ENCODE peak calls at places on chromosome 17, in seven cellular contexts. E is renal cortical epithelial cell; B is NCI-H1694 treated with DMSO at 0.1 percent for 48 hours; J is NCI-H1092; X is T-helper 2 cell; S is effector CD8-positive, alpha-beta T cell; O is body of pancreas. P is an unnamed sample.

GRCh38 chr17:28371245-28372202 is at the start of gene SARM1:
- DNase-seq in J (peak; percentile 88), O (peak; percentile 63), E (no peak), S (peak; percentile 72), X (peak; percentile 74), B (peak; percentile 84), P (peak; percentile 86)

GRCh38 chr17:78959803-78960202 is 19.9 kb downstream of the LGALS3BP start:
- DNase-seq in X (no peak), O (no peak), E (no peak), B (no peak), S (no peak), J (no peak), P (no peak)

GRCh38 chr17:27529230-27529796 is 73.1 kb downstream of the KSR1 start:
- DNase-seq in X (no peak), S (no peak), O (peak; percentile 55), B (no peak), E (peak; percentile 69), J (no peak), P (no peak)

GRCh38 chr17:29113334-29113733 is 66.9 kb downstream of the MYO18A start:
- DNase-seq in E (no peak), O (no peak), X (no peak), S (no peak), J (no peak), B (no peak), P (no peak)

GRCh38 chr17:72984145-72984924 is 108.2 kb downstream of the SLC39A11 start:
- DNase-seq in S (no peak), J (no peak), X (no peak), O (no peak), B (no peak), E (peak; percentile 68), P (no peak)

GRCh38 chr17:39231587-39232551 is 6.1 kb upstream of the STAC2 start:
- DNase-seq in O (peak; percentile 37), S (peak; percentile 48), X (peak; percentile 57), E (no peak), J (no peak), B (peak; percentile 40), P (peak; percentile 61)

GRCh38 chr17:36671144-36671543 is 69.8 kb downstream of the MRM1 start:
- DNase-seq in E (no peak), B (no peak), J (no peak), O (no peak), S (no peak), X (no peak), P (no peak)

GRCh38 chr17:81285179-81285878 is 9.8 kb downstream of the SLC38A10 start:
- DNase-seq in X (peak; percentile 48), B (no peak), O (no peak), S (no peak), J (no peak), E (no peak), P (peak; percentile 36)

GRCh38 chr17:43125967-43126910 is 1.1 kb upstream of the BRCA1 start:
- DNase-seq in O (no peak), E (no peak), S (no peak), J (no peak), B (no peak), X (no peak), P (no peak)

GRCh38 chr17:65290616-65291015 is 153.4 kb downstream of the RGS9 start:
- DNase-seq in S (no peak), J (no peak), E (no peak), X (no peak), B (no peak), O (no peak), P (no peak)

GRCh38 chr17:77011173-77012011 is 129.4 kb upstream of the SEC14L1 start:
- DNase-seq in J (no peak), B (peak; percentile 33), X (no peak), S (peak; percentile 9), E (peak; percentile 35), O (peak; percentile 31), P (peak; percentile 70)

GRCh38 chr17:64281962-64282752 is 19.1 kb upstream of the TEX2 start:
- DNase-seq in B (peak; percentile 75), E (peak; percentile 71), S (peak; percentile 13), O (peak; percentile 60), J (peak; percentile 36), X (peak; percentile 19), P (peak; percentile 48)

GRCh38 chr17:75843577-75844529 is at the start of gene UNC13D:
- DNase-seq in X (peak; percentile 66), O (peak; percentile 42), J (no peak), S (peak; percentile 47), B (no peak), E (no peak), P (no peak)

GRCh38 chr17:75909812-75910274 is 5.2 kb upstream of the MRPL38 start:
- DNase-seq in O (no peak), E (no peak), B (peak; percentile 17), X (no peak), S (no peak), J (peak; percentile 74), P (no peak)

GRCh38 chr17:47957591-47958490 is at the start of gene PRR15L:
- DNase-seq in E (no peak), B (no peak), X (no peak), S (no peak), O (peak; percentile 91), J (peak; percentile 27), P (no peak)

GRCh38 chr17:75684924-75685323 is 17.8 kb downstream of the SAP30BP start:
- DNase-seq in B (peak; percentile 68), X (no peak), J (no peak), E (no peak), O (no peak), S (no peak), P (no peak)

GRCh38 chr17:17855334-17855725 is 18.5 kb upstream of the SREBF1 start:
- DNase-seq in O (no peak), X (no peak), B (no peak), S (no peak), J (no peak), E (no peak), P (no peak)

GRCh38 chr17:59719526-59719925 is 12.1 kb downstream of the VMP1 start:
- DNase-seq in X (no peak), O (no peak), E (no peak), J (no peak), B (no peak), S (no peak), P (no peak)

GRCh38 chr17:28898261-28898955 is 875 bp upstream of the FLOT2 start:
- DNase-seq in B (no peak), O (no peak), J (no peak), X (no peak), E (no peak), S (no peak), P (no peak)

GRCh38 chr17:67245694-67246397 is 850 bp upstream of the HELZ start:
- DNase-seq in O (peak; percentile 41), J (no peak), E (no peak), X (peak; percentile 38), S (peak; percentile 42), B (no peak), P (peak; percentile 69)

GRCh38 chr17:41957058-41957868 is 9.3 kb upstream of the CNP start:
- DNase-seq in E (peak; percentile 65), X (no peak), J (no peak), O (no peak), B (no peak), S (no peak), P (no peak)

GRCh38 chr17:5413682-5414081 is 5.8 kb downstream of the NUP88 start:
- DNase-seq in E (peak; percentile 96), O (no peak), X (no peak), B (no peak), S (no peak), J (no peak), P (no peak)

GRCh38 chr17:64080174-64080618 is 49.7 kb downstream of the ERN1 start:
- DNase-seq in X (no peak), E (no peak), O (no peak), B (no peak), S (no peak), J (no peak), P (no peak)

GRCh38 chr17:27630607-27631408 is at the start of gene LGALS9:
- DNase-seq in X (peak; percentile 16), E (peak; percentile 35), B (no peak), J (no peak), O (peak; percentile 34), S (no peak), P (no peak)

GRCh38 chr17:3558603-3559269 is 1.1 kb upstream of the TRPV3 start:
- DNase-seq in S (no peak), X (peak; percentile 15), O (no peak), J (no peak), B (no peak), E (peak; percentile 36), P (peak; percentile 67)